ENCODE peak calls at places on chromosomes 11 and 22, in six cellular contexts. One of them, this sample, is unnamed. For H3K4me1, the result is how much of the 10 kb centered on the place peaks cover.

GRCh38 chr11:100640646-100641045 is 46.4 kb upstream of the ARHGAP42 start:
- DNase-seq in tibial artery: no peak
- DNase-seq in IMR-90: peak
- DNase-seq in naive thymus-derived CD4-positive, alpha-beta T cell: no peak
- DNase-seq in OCI-LY7: no peak
- DNase-seq in mammary epithelial cell: no peak
- DNase-seq in this sample: no peak

GRCh38 chr11:14538271-14538925 is 18.2 kb upstream of the PSMA1 start:
- DNase-seq in IMR-90: no peak
- DNase-seq in mammary epithelial cell: no peak
- DNase-seq in naive thymus-derived CD4-positive, alpha-beta T cell: no peak
- DNase-seq in OCI-LY7: no peak
- DNase-seq in tibial artery: no peak
- DNase-seq in this sample: no peak

GRCh38 chr22:50691521-50691920 is 18.9 kb downstream of the SHANK3 start:
- DNase-seq in tibial artery: peak
- DNase-seq in mammary epithelial cell: peak
- DNase-seq in naive thymus-derived CD4-positive, alpha-beta T cell: peak
- DNase-seq in IMR-90: peak
- DNase-seq in OCI-LY7: peak
- DNase-seq in this sample: no peak

GRCh38 chr22:49197500-49197899 is 630.2 kb downstream of the BRD1 start:
- DNase-seq in mammary epithelial cell: no peak
- DNase-seq in tibial artery: peak
- DNase-seq in OCI-LY7: no peak
- DNase-seq in naive thymus-derived CD4-positive, alpha-beta T cell: no peak
- DNase-seq in IMR-90: no peak
- DNase-seq in this sample: no peak

GRCh38 chr11:31422703-31423102 is 53.0 kb downstream of the DNAJC24 start:
- DNase-seq in IMR-90: no peak
- DNase-seq in mammary epithelial cell: no peak
- DNase-seq in tibial artery: no peak
- DNase-seq in naive thymus-derived CD4-positive, alpha-beta T cell: no peak
- DNase-seq in OCI-LY7: no peak
- DNase-seq in this sample: no peak

GRCh38 chr22:30204015-30204741 is 42.4 kb downstream of the LIF start:
- DNase-seq in mammary epithelial cell: no peak
- DNase-seq in IMR-90: no peak
- DNase-seq in OCI-LY7: no peak
- DNase-seq in tibial artery: no peak
- DNase-seq in naive thymus-derived CD4-positive, alpha-beta T cell: no peak
- DNase-seq in this sample: no peak

GRCh38 chr11:110565344-110565684 is 135.6 kb downstream of the FDX1 start:
- DNase-seq in naive thymus-derived CD4-positive, alpha-beta T cell: no peak
- DNase-seq in OCI-LY7: no peak
- DNase-seq in IMR-90: peak
- DNase-seq in tibial artery: no peak
- DNase-seq in mammary epithelial cell: no peak
- DNase-seq in this sample: no peak

GRCh38 chr11:31805037-31805628 is 6.0 kb downstream of the PAX6 start:
- DNase-seq in naive thymus-derived CD4-positive, alpha-beta T cell: no peak
- DNase-seq in OCI-LY7: no peak
- DNase-seq in mammary epithelial cell: no peak
- DNase-seq in IMR-90: no peak
- DNase-seq in tibial artery: no peak
- DNase-seq in this sample: no peak

GRCh38 chr11:100739636-100740035 is 52.5 kb downstream of the ARHGAP42 start:
- DNase-seq in OCI-LY7: no peak
- DNase-seq in IMR-90: peak
- DNase-seq in naive thymus-derived CD4-positive, alpha-beta T cell: no peak
- DNase-seq in mammary epithelial cell: no peak
- DNase-seq in tibial artery: no peak
- DNase-seq in this sample: peak

GRCh38 chr22:42720263-42721044 is at the start of gene A4GALT:
- DNase-seq in OCI-LY7: peak
- DNase-seq in IMR-90: no peak
- DNase-seq in naive thymus-derived CD4-positive, alpha-beta T cell: no peak
- DNase-seq in mammary epithelial cell: no peak
- DNase-seq in tibial artery: no peak
- DNase-seq in this sample: no peak

GRCh38 chr22:44935724-44936123 is 74.1 kb downstream of the PHF21B start:
- DNase-seq in OCI-LY7: no peak
- DNase-seq in tibial artery: no peak
- DNase-seq in IMR-90: no peak
- DNase-seq in naive thymus-derived CD4-positive, alpha-beta T cell: no peak
- DNase-seq in mammary epithelial cell: no peak
- DNase-seq in this sample: no peak

GRCh38 chr11:210122-210802 is 2.8 kb downstream of the RIC8A start:
- DNase-seq in tibial artery: no peak
- DNase-seq in mammary epithelial cell: peak
- DNase-seq in naive thymus-derived CD4-positive, alpha-beta T cell: no peak
- DNase-seq in OCI-LY7: no peak
- DNase-seq in IMR-90: peak
- DNase-seq in this sample: no peak

GRCh38 chr22:46088541-46089311 is 61.6 kb upstream of the PPARA start:
- DNase-seq in naive thymus-derived CD4-positive, alpha-beta T cell: no peak
- DNase-seq in mammary epithelial cell: peak
- DNase-seq in tibial artery: peak
- DNase-seq in OCI-LY7: no peak
- DNase-seq in IMR-90: peak
- DNase-seq in this sample: no peak

GRCh38 chr11:8259316-8259995 is 4.2 kb downstream of the LMO1 start:
- DNase-seq in tibial artery: no peak
- DNase-seq in OCI-LY7: no peak
- DNase-seq in IMR-90: no peak
- DNase-seq in naive thymus-derived CD4-positive, alpha-beta T cell: no peak
- DNase-seq in mammary epithelial cell: no peak
- DNase-seq in this sample: no peak

GRCh38 chr22:20128902-20129746 is 2.5 kb upstream of the ZDHHC8 start:
- DNase-seq in tibial artery: no peak
- DNase-seq in mammary epithelial cell: no peak
- DNase-seq in OCI-LY7: peak
- DNase-seq in IMR-90: peak
- DNase-seq in naive thymus-derived CD4-positive, alpha-beta T cell: peak
- DNase-seq in this sample: no peak

GRCh38 chr11:102552447-102553200 is 22.1 kb upstream of the MMP7 start:
- DNase-seq in IMR-90: peak
- DNase-seq in OCI-LY7: no peak
- DNase-seq in mammary epithelial cell: peak
- DNase-seq in naive thymus-derived CD4-positive, alpha-beta T cell: no peak
- DNase-seq in tibial artery: no peak
- DNase-seq in this sample: peak

GRCh38 chr11:131773626-131774025 is 403.2 kb downstream of the NTM start:
- DNase-seq in OCI-LY7: no peak
- DNase-seq in naive thymus-derived CD4-positive, alpha-beta T cell: no peak
- DNase-seq in mammary epithelial cell: no peak
- DNase-seq in tibial artery: no peak
- DNase-seq in IMR-90: peak
- DNase-seq in this sample: no peak

GRCh38 chr22:49943405-49943765 is 17.2 kb upstream of the PIM3 start:
- DNase-seq in tibial artery: no peak
- DNase-seq in IMR-90: no peak
- DNase-seq in naive thymus-derived CD4-positive, alpha-beta T cell: no peak
- DNase-seq in OCI-LY7: no peak
- DNase-seq in mammary epithelial cell: no peak
- DNase-seq in this sample: no peak

GRCh38 chr22:45582236-45582954 is 79.7 kb downstream of the FBLN1 start:
- DNase-seq in mammary epithelial cell: no peak
- DNase-seq in naive thymus-derived CD4-positive, alpha-beta T cell: no peak
- DNase-seq in tibial artery: no peak
- DNase-seq in OCI-LY7: no peak
- DNase-seq in IMR-90: no peak
- DNase-seq in this sample: no peak

GRCh38 chr22:19519041-19519926 is 4.9 kb downstream of the CLDN5 start:
- DNase-seq in naive thymus-derived CD4-positive, alpha-beta T cell: no peak
- DNase-seq in tibial artery: no peak
- DNase-seq in OCI-LY7: no peak
- DNase-seq in IMR-90: no peak
- DNase-seq in mammary epithelial cell: no peak
- DNase-seq in this sample: no peak

GRCh38 chr11:16126361-16126760 is 230.0 kb downstream of the SOX6 start:
- DNase-seq in mammary epithelial cell: peak
- DNase-seq in tibial artery: no peak
- DNase-seq in IMR-90: peak
- DNase-seq in naive thymus-derived CD4-positive, alpha-beta T cell: no peak
- DNase-seq in OCI-LY7: no peak
- DNase-seq in this sample: no peak

GRCh38 chr22:24201681-24202590 is 20.6 kb downstream of the SUSD2 start:
- DNase-seq in tibial artery: no peak
- DNase-seq in IMR-90: peak
- DNase-seq in naive thymus-derived CD4-positive, alpha-beta T cell: no peak
- DNase-seq in OCI-LY7: no peak
- DNase-seq in mammary epithelial cell: no peak
- DNase-seq in this sample: no peak

GRCh38 chr11:75170463-75171201 is 19.7 kb downstream of the SLCO2B1 start:
- DNase-seq in mammary epithelial cell: no peak
- DNase-seq in naive thymus-derived CD4-positive, alpha-beta T cell: no peak
- DNase-seq in tibial artery: no peak
- DNase-seq in IMR-90: no peak
- DNase-seq in OCI-LY7: no peak
- DNase-seq in this sample: no peak

GRCh38 chr22:50129121-50129734 is 39.4 kb downstream of the MOV10L1 start:
- DNase-seq in IMR-90: peak
- DNase-seq in tibial artery: no peak
- DNase-seq in OCI-LY7: no peak
- DNase-seq in mammary epithelial cell: no peak
- DNase-seq in naive thymus-derived CD4-positive, alpha-beta T cell: no peak
- DNase-seq in this sample: no peak

GRCh38 chr22:19892249-19892879 is 37.7 kb upstream of the GNB1L start:
- DNase-seq in IMR-90: peak
- DNase-seq in naive thymus-derived CD4-positive, alpha-beta T cell: peak
- DNase-seq in mammary epithelial cell: peak
- DNase-seq in OCI-LY7: peak
- DNase-seq in tibial artery: no peak
- DNase-seq in this sample: no peak

GRCh38 chr11:14642873-14643696 is 519 bp upstream of the PDE3B start:
- DNase-seq in mammary epithelial cell: no peak
- DNase-seq in IMR-90: no peak
- DNase-seq in OCI-LY7: no peak
- DNase-seq in tibial artery: no peak
- DNase-seq in naive thymus-derived CD4-positive, alpha-beta T cell: no peak
- DNase-seq in this sample: no peak

GRCh38 chr11:134270250-134270714 is 5.9 kb upstream of the GLB1L3 start:
- DNase-seq in mammary epithelial cell: no peak
- DNase-seq in OCI-LY7: no peak
- DNase-seq in tibial artery: no peak
- DNase-seq in IMR-90: no peak
- DNase-seq in naive thymus-derived CD4-positive, alpha-beta T cell: peak
- DNase-seq in this sample: no peak

GRCh38 chr11:129374081-129374992 is 1.3 kb upstream of the BARX2 start:
- DNase-seq in naive thymus-derived CD4-positive, alpha-beta T cell: no peak
- DNase-seq in IMR-90: no peak
- DNase-seq in tibial artery: no peak
- DNase-seq in mammary epithelial cell: no peak
- DNase-seq in OCI-LY7: no peak
- DNase-seq in this sample: no peak

GRCh38 chr11:6627762-6628241 is 8.6 kb upstream of the TPP1 start:
- DNase-seq in naive thymus-derived CD4-positive, alpha-beta T cell: no peak
- DNase-seq in tibial artery: no peak
- DNase-seq in IMR-90: no peak
- DNase-seq in mammary epithelial cell: no peak
- DNase-seq in OCI-LY7: no peak
- DNase-seq in this sample: no peak

GRCh38 chr11:95764267-95764898 is 25.2 kb downstream of the FAM76B start:
- DNase-seq in naive thymus-derived CD4-positive, alpha-beta T cell: peak
- DNase-seq in mammary epithelial cell: peak
- DNase-seq in OCI-LY7: peak
- DNase-seq in IMR-90: peak
- DNase-seq in tibial artery: no peak
- DNase-seq in this sample: no peak

GRCh38 chr11:86736303-86737143 is 63.8 kb upstream of the PRSS23 start:
- DNase-seq in naive thymus-derived CD4-positive, alpha-beta T cell: no peak
- DNase-seq in tibial artery: no peak
- DNase-seq in IMR-90: no peak
- DNase-seq in OCI-LY7: no peak
- DNase-seq in mammary epithelial cell: no peak
- DNase-seq in this sample: no peak

GRCh38 chr11:65879622-65880021 is at the start of gene CTSW:
- DNase-seq in IMR-90: no peak
- DNase-seq in naive thymus-derived CD4-positive, alpha-beta T cell: no peak
- DNase-seq in tibial artery: no peak
- DNase-seq in mammary epithelial cell: no peak
- DNase-seq in OCI-LY7: no peak
- DNase-seq in this sample: no peak
- H3K4me3 ChIP-seq in IMR-90: no peak
- H3K4me3 ChIP-seq in naive thymus-derived CD4-positive, alpha-beta T cell: peak
- H3K4me3 ChIP-seq in tibial artery: no peak
- H3K4me3 ChIP-seq in mammary epithelial cell: no peak
- H3K4me3 ChIP-seq in OCI-LY7: no peak
- H3K4me3 ChIP-seq in this sample: no peak

DNA sequence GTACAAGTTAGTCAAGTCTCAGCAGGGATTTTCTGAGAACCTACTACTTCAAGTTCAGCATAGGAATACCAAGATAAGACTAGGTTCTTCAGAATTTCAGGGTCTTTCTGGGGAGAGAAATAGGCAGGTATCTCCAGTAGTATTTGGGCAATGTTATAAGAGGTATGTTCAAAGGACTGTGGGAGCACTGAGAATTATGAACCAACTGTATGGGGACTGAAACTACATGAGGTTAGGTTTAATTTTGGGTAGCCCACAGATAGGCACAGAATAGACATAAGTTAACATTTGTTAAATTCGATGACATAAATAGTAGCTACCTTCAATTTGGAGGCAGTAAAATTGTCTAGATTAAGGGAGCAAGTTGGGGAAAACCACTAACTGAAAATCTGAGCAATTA is 9.2 kb upstream of the GAB2 start:
- DNase-seq in OCI-LY7: no peak
- DNase-seq in mammary epithelial cell: no peak
- DNase-seq in tibial artery: no peak
- DNase-seq in naive thymus-derived CD4-positive, alpha-beta T cell: no peak
- DNase-seq in IMR-90: no peak
- DNase-seq in this sample: no peak
- H3K4me1 ChIP-seq in OCI-LY7: under half
- H3K4me1 ChIP-seq in mammary epithelial cell: under half
- H3K4me1 ChIP-seq in tibial artery: under half
- H3K4me1 ChIP-seq in naive thymus-derived CD4-positive, alpha-beta T cell: under half
- H3K4me1 ChIP-seq in IMR-90: under half
- H3K4me1 ChIP-seq in this sample: under half

DNA sequence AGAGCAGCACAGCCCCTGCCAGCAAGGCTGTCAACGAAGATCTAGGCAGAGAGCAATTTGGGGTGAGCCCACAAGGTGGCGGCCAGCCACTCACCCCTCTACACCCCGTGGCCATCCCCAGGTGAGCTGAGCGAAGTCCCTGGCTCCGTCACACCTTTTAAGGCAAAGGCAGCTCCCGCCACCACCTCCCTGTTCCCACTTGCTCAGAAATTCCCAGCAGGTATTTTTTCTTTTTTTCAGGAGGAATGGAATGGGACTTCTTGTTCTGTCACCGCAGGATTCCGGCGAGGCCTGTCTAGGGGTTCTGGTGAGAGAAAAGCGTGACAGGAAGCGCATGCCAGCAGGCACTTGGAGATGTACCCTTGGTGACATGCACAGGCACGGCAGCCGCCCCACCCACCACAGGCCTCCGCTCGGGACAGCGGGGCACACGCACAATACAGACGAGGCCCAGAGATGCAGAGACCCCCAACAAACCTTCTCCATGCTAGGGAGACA is 10.0 kb downstream of the RPL3 start:
- DNase-seq in mammary epithelial cell: peak
- DNase-seq in IMR-90: no peak
- DNase-seq in OCI-LY7: peak
- DNase-seq in tibial artery: no peak
- DNase-seq in naive thymus-derived CD4-positive, alpha-beta T cell: no peak
- DNase-seq in this sample: no peak
- H3K4me3 ChIP-seq in mammary epithelial cell: peak
- H3K4me3 ChIP-seq in IMR-90: no peak
- H3K4me3 ChIP-seq in OCI-LY7: no peak
- H3K4me3 ChIP-seq in tibial artery: no peak
- H3K4me3 ChIP-seq in naive thymus-derived CD4-positive, alpha-beta T cell: no peak
- H3K4me3 ChIP-seq in this sample: no peak

GRCh38 chr11:117185739-117186430 is 7.3 kb downstream of the SIDT2 start:
- DNase-seq in IMR-90: no peak
- DNase-seq in mammary epithelial cell: no peak
- DNase-seq in OCI-LY7: peak
- DNase-seq in naive thymus-derived CD4-positive, alpha-beta T cell: no peak
- DNase-seq in tibial artery: no peak
- DNase-seq in this sample: no peak
- H3K4me1 ChIP-seq in IMR-90: under half
- H3K4me1 ChIP-seq in mammary epithelial cell: under half
- H3K4me1 ChIP-seq in OCI-LY7: under half
- H3K4me1 ChIP-seq in naive thymus-derived CD4-positive, alpha-beta T cell: under half
- H3K4me1 ChIP-seq in tibial artery: under half
- H3K4me1 ChIP-seq in this sample: under half